ENCODE peak calls at places on chromosomes 6 and 20, in eight cellular contexts. U, W, Q, Z, C, J, L and E are unnamed samples.

GRCh38 chr6:39791850-39792500 is at the start of gene DAAM2:
- DNase-seq in C (no peak), Z (peak; percentile 80), L (no peak), U (peak; percentile 49), W (no peak), Q (peak; percentile 70), J (no peak), E (peak; percentile 14)

GRCh38 chr6:12955996-12956395 is 239.4 kb downstream of the PHACTR1 start:
- DNase-seq in L (no peak), U (no peak), Q (no peak), W (no peak), Z (no peak), C (no peak), J (no peak), E (no peak)

GRCh38 chr6:131976545-131977061 is 25.4 kb upstream of the CCN2 start:
- DNase-seq in C (no peak), Q (peak; percentile 78), U (peak; percentile 45), L (no peak), J (peak; percentile 68), W (no peak), Z (no peak), E (no peak)

GRCh38 chr6:53070808-53071207 is 5.6 kb downstream of the FBXO9 start:
- DNase-seq in Z (no peak), J (no peak), Q (no peak), W (no peak), U (peak; percentile 10), L (peak; percentile 63), C (no peak), E (peak; percentile 68)

GRCh38 chr6:82712826-82713225 is 349.2 kb downstream of the TPBG start:
- DNase-seq in L (peak; percentile 42), U (peak; percentile 5), Q (peak; percentile 2), C (no peak), Z (no peak), J (no peak), W (peak; percentile 2), E (peak; percentile 32)

GRCh38 chr20:31758521-31758920 is 19.4 kb downstream of the TPX2 start:
- DNase-seq in Z (no peak), W (no peak), U (no peak), Q (no peak), C (no peak), L (no peak), J (no peak), E (no peak)

GRCh38 chr20:47351643-47352331 is 4.7 kb downstream of the ZMYND8 start:
- DNase-seq in L (no peak), U (no peak), W (no peak), Q (no peak), Z (no peak), J (no peak), C (no peak), E (no peak)

GRCh38 chr6:63927538-63927937 is 291.9 kb downstream of the PHF3 start:
- DNase-seq in U (peak; percentile 13), C (no peak), L (no peak), J (no peak), W (no peak), Q (peak; percentile 1), Z (no peak), E (no peak)

GRCh38 chr20:44215125-44215524 is 4.6 kb upstream of the OSER1 start:
- DNase-seq in C (no peak), W (peak; percentile 44), L (peak; percentile 53), Z (peak; percentile 72), U (peak; percentile 74), Q (peak; percentile 80), J (no peak), E (peak; percentile 60)

GRCh38 chr6:21987501-21987957 is 309.3 kb downstream of the PRL start:
- DNase-seq in Z (peak; percentile 51), Q (peak; percentile 98), C (peak; percentile 59), J (peak; percentile 55), L (peak; percentile 35), U (peak; percentile 96), W (peak; percentile 52), E (peak; percentile 41)

GRCh38 chr6:45494734-45495133 is 117.0 kb upstream of the SUPT3H start:
- DNase-seq in W (no peak), J (no peak), L (no peak), Z (no peak), U (no peak), Q (no peak), C (no peak), E (no peak)

GRCh38 chr6:55953384-55953783 is 78.0 kb upstream of the BMP5 start:
- DNase-seq in Z (no peak), Q (peak; percentile 75), U (peak; percentile 86), C (peak; percentile 37), J (no peak), W (peak; percentile 41), L (no peak), E (no peak)

GRCh38 chr20:58081842-58082241 is 146.6 kb downstream of the ANKRD60 start:
- DNase-seq in C (no peak), U (peak; percentile 26), J (peak; percentile 73), Z (no peak), L (no peak), Q (peak; percentile 58), W (peak; percentile 43), E (no peak)

DNA sequence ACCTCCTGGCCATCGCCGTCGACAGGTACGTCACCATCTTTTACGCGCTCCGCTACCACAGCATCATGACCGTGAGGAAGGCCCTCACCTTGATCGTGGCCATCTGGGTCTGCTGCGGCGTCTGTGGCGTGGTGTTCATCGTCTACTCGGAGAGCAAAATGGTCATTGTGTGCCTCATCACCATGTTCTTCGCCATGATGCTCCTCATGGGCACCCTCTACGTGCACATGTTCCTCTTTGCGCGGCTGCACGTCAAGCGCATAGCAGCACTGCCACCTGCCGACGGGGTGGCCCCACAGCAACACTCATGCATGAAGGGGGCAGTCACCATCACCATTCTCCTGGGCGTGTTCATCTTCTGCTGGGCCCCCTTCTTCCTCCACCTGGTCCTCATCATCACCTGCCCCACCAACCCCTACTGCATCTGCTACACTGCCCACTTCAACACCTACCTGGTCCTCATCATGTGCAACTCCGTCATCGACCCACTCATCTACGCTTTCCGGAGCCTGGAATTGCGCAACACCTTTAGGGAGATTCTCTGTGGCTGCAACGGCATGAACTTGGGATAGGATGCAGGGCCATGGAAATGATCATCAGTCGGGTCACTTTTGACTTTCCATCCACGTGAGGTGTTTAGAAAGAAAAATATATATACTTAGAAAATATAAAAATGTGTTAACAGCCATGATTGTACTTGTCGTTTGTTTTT is 868 bp downstream of the MC3R start:
- DNase-seq in J (no peak), W (no peak), Q (peak; percentile 1), U (no peak), Z (peak; percentile 44), C (no peak), L (peak; percentile 41), E (peak; percentile 29)
- TF ChIP-seq CTCF in J (peak; percentile 25), W (peak; percentile 70), Q (no peak), U (no peak), Z (no peak), C (peak; percentile 74), L (no peak), E (peak; percentile 57)

DNA sequence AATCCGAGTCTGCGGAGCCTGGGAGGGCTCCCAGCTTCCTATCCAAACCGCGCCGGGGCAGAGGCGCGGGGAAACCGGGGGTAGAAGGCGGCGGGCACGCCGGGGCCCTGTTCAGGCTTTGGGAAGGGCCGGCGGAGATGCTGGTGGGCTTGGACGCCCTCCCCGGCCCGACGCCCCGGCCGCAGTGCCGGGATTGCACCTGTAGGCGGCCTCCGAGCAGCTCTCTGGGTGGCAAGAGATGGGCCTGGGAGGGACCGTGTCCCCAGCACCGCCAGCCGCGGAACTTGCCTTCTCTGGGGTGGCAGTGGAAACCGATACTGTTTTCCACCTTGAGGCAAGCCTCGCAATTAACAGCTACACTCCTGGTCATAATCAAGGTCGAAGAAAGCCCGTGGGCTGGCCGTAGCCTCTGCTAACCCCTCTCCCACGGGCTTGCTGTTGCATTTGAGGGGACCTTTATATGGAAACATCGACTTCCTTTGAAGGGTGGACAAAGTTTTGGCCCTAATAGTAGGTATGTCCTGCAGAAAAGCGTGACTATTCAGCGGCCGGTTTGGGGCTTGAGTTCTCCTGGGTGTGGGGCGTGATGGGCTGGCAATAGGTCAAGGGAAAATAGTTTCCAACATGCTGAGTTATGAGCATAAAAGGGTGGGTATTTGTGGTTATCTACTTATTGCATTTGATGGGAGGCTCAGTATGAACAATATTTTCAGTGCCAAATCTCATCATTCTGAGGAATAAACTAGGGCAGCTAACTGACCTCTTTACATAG is 1.1 kb upstream of the JAG1 start:
- DNase-seq in W (peak; percentile 68), Q (peak; percentile 76), J (no peak), L (peak; percentile 86), Z (peak; percentile 87), C (no peak), U (peak; percentile 71), E (peak; percentile 87)
- TF ChIP-seq CTCF in W (peak; percentile 91), Q (peak; percentile 67), J (peak; percentile 66), L (peak; percentile 80), Z (peak; percentile 79), C (peak; percentile 42), U (peak; percentile 65), E (peak; percentile 77)

GRCh38 chr20:21127201-21127981 is 1.5 kb downstream of the KIZ start:
- DNase-seq in Z (no peak), Q (no peak), W (no peak), U (no peak), J (no peak), L (no peak), C (no peak), E (no peak)

GRCh38 chr20:21129861-21130260 is 4.0 kb downstream of the KIZ start:
- DNase-seq in Q (no peak), U (no peak), J (no peak), L (no peak), W (no peak), Z (no peak), C (no peak), E (no peak)

GRCh38 chr20:21125849-21126840 is at the start of gene KIZ:
- DNase-seq in U (peak; percentile 94), Q (peak; percentile 98), C (peak; percentile 72), J (peak; percentile 85), Z (peak; percentile 99), W (peak; percentile 80), L (peak; percentile 98), E (peak; percentile 97)

GRCh38 chr20:21124190-21124589 is 1.7 kb upstream of the KIZ start:
- DNase-seq in Z (no peak), C (no peak), U (no peak), W (no peak), J (no peak), L (no peak), Q (no peak), E (no peak)

DNA sequence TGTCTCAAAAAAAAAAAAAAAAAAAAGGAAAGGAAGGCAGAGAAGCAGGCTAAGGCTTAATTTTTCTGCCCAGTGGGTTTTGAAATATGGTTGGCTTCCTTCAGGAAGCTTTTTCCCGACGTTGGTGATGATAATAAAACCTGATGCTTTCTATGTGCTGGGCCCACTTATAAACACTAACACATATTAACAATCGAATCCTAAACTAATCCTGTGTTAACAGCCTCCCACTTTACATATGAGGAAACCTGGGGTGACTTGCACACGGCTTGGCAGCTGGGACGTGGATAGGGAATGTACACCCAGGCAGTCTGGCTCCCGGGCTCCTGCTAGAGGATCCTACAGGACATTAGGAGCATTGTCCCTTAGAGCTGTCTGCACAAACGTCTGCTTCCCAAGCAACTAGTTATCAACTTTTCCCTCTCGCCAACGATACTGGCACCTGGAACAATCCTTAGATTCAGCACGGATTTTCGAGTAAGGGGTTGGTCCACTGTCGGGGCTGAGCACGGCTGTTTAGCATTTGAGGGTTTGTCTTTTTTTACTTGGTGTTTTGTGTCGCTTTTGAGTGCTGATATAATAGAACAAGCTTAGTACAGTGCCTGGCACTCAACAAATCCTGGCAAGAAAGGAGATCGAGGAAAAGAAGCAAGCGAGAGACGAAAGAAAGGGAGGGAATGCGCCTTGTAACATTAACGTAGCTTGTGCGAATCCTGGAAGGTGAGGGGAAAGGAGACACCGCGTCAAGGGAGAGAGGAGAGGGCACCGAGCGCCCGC is 622 bp upstream of the KIZ start:
- DNase-seq in Z (peak; percentile 34), Q (peak; percentile 55), C (peak; percentile 33), J (no peak), W (no peak), L (no peak), U (peak; percentile 43), E (peak; percentile 12)
- TF ChIP-seq CTCF in Z (no peak), Q (peak; percentile 23), C (peak; percentile 29), J (peak; percentile 17), W (no peak), L (no peak), U (no peak), E (no peak)

GRCh38 chr20:20561172-20561571 is 151.3 kb downstream of the RALGAPA2 start:
- DNase-seq in C (no peak), L (no peak), W (no peak), U (no peak), Z (no peak), Q (no peak), J (no peak), E (no peak)
- TF ChIP-seq CTCF in C (no peak), L (no peak), W (no peak), U (no peak), Z (no peak), Q (no peak), J (no peak), E (no peak)